ENCODE peak calls at places on chromosomes 4 and X, in ten cellular contexts. One of them, this sample, is unnamed.
A peak's percentile ranks its signal among the peaks of the same experiment; 100 is the strongest.

GRCh38 chrX:155880586-155881157 is 473 bp upstream of the VAMP7 start:
- DNase-seq in endothelial cell: no peak
- DNase-seq in HTR-8/SVneo: peak; percentile 21
- DNase-seq in IMR-90: no peak
- DNase-seq in fibroblast of the conjunctiva: no peak
- DNase-seq in GM04504: no peak
- DNase-seq in stimulated activated CD8-positive, alpha-beta memory T cell treated with anti-CD3 and anti-CD28 coated beads, Interleukin-12 subunit alpha, Interleukin-12 subunit beta, amount 100 ng/mL, for 4 hours: no peak
- DNase-seq in lower leg skin: no peak
- DNase-seq in AG08395: no peak
- DNase-seq in fibroblast of lung: peak; percentile 15
- DNase-seq in this sample: no peak

GRCh38 chr4:138798404-138798803 is 217.2 kb upstream of the NOCT start:
- DNase-seq in endothelial cell: no peak
- DNase-seq in HTR-8/SVneo: no peak
- DNase-seq in IMR-90: no peak
- DNase-seq in fibroblast of the conjunctiva: no peak
- DNase-seq in GM04504: no peak
- DNase-seq in stimulated activated CD8-positive, alpha-beta memory T cell treated with anti-CD3 and anti-CD28 coated beads, Interleukin-12 subunit alpha, Interleukin-12 subunit beta, amount 100 ng/mL, for 4 hours: no peak
- DNase-seq in lower leg skin: no peak
- DNase-seq in AG08395: no peak
- DNase-seq in fibroblast of lung: no peak
- DNase-seq in this sample: no peak

GRCh38 chrX:148593987-148594386 is 93.6 kb downstream of the AFF2 start:
- DNase-seq in endothelial cell: no peak
- DNase-seq in HTR-8/SVneo: no peak
- DNase-seq in IMR-90: no peak
- DNase-seq in fibroblast of the conjunctiva: no peak
- DNase-seq in GM04504: no peak
- DNase-seq in stimulated activated CD8-positive, alpha-beta memory T cell treated with anti-CD3 and anti-CD28 coated beads, Interleukin-12 subunit alpha, Interleukin-12 subunit beta, amount 100 ng/mL, for 4 hours: no peak
- DNase-seq in lower leg skin: no peak
- DNase-seq in AG08395: no peak
- DNase-seq in fibroblast of lung: no peak
- DNase-seq in this sample: no peak

GRCh38 chr4:7513731-7514130 is 79.0 kb upstream of the PSAPL1 start:
- DNase-seq in endothelial cell: no peak
- DNase-seq in HTR-8/SVneo: peak; percentile 65
- DNase-seq in IMR-90: peak; percentile 39
- DNase-seq in fibroblast of the conjunctiva: no peak
- DNase-seq in GM04504: peak; percentile 41
- DNase-seq in stimulated activated CD8-positive, alpha-beta memory T cell treated with anti-CD3 and anti-CD28 coated beads, Interleukin-12 subunit alpha, Interleukin-12 subunit beta, amount 100 ng/mL, for 4 hours: no peak
- DNase-seq in lower leg skin: no peak
- DNase-seq in AG08395: peak; percentile 87
- DNase-seq in fibroblast of lung: peak; percentile 82
- DNase-seq in this sample: no peak

GRCh38 chr4:7518871-7519637 is 84.3 kb upstream of the PSAPL1 start:
- DNase-seq in endothelial cell: no peak
- DNase-seq in HTR-8/SVneo: no peak
- DNase-seq in IMR-90: no peak
- DNase-seq in fibroblast of the conjunctiva: no peak
- DNase-seq in GM04504: no peak
- DNase-seq in stimulated activated CD8-positive, alpha-beta memory T cell treated with anti-CD3 and anti-CD28 coated beads, Interleukin-12 subunit alpha, Interleukin-12 subunit beta, amount 100 ng/mL, for 4 hours: no peak
- DNase-seq in lower leg skin: no peak
- DNase-seq in AG08395: no peak
- DNase-seq in fibroblast of lung: no peak
- DNase-seq in this sample: no peak

GRCh38 chrX:38891641-38892413 is 90.6 kb downstream of the MID1IP1 start:
- DNase-seq in endothelial cell: no peak
- DNase-seq in HTR-8/SVneo: no peak
- DNase-seq in IMR-90: peak; percentile 75
- DNase-seq in fibroblast of the conjunctiva: no peak
- DNase-seq in GM04504: no peak
- DNase-seq in stimulated activated CD8-positive, alpha-beta memory T cell treated with anti-CD3 and anti-CD28 coated beads, Interleukin-12 subunit alpha, Interleukin-12 subunit beta, amount 100 ng/mL, for 4 hours: no peak
- DNase-seq in lower leg skin: no peak
- DNase-seq in AG08395: no peak
- DNase-seq in fibroblast of lung: peak; percentile 51
- DNase-seq in this sample: no peak

GRCh38 chr4:41281038-41281634 is 24.4 kb downstream of the UCHL1 start:
- DNase-seq in endothelial cell: peak; percentile 67
- DNase-seq in HTR-8/SVneo: peak; percentile 94
- DNase-seq in IMR-90: peak; percentile 77
- DNase-seq in fibroblast of the conjunctiva: peak; percentile 72
- DNase-seq in GM04504: peak; percentile 59
- DNase-seq in stimulated activated CD8-positive, alpha-beta memory T cell treated with anti-CD3 and anti-CD28 coated beads, Interleukin-12 subunit alpha, Interleukin-12 subunit beta, amount 100 ng/mL, for 4 hours: no peak
- DNase-seq in lower leg skin: peak; percentile 65
- DNase-seq in AG08395: peak; percentile 90
- DNase-seq in fibroblast of lung: peak; percentile 59
- DNase-seq in this sample: no peak

GRCh38 chrX:5458300-5458699 is 770.4 kb downstream of the NLGN4X start:
- DNase-seq in endothelial cell: peak; percentile 3
- DNase-seq in HTR-8/SVneo: no peak
- DNase-seq in IMR-90: no peak
- DNase-seq in fibroblast of the conjunctiva: no peak
- DNase-seq in GM04504: no peak
- DNase-seq in stimulated activated CD8-positive, alpha-beta memory T cell treated with anti-CD3 and anti-CD28 coated beads, Interleukin-12 subunit alpha, Interleukin-12 subunit beta, amount 100 ng/mL, for 4 hours: no peak
- DNase-seq in lower leg skin: no peak
- DNase-seq in AG08395: no peak
- DNase-seq in fibroblast of lung: no peak
- DNase-seq in this sample: no peak

GRCh38 chrX:47190445-47191269 is 3.0 kb upstream of the UBA1 start:
- DNase-seq in endothelial cell: peak; percentile 78
- DNase-seq in HTR-8/SVneo: peak; percentile 85
- DNase-seq in IMR-90: peak; percentile 92
- DNase-seq in fibroblast of the conjunctiva: peak; percentile 86
- DNase-seq in GM04504: peak; percentile 78
- DNase-seq in stimulated activated CD8-positive, alpha-beta memory T cell treated with anti-CD3 and anti-CD28 coated beads, Interleukin-12 subunit alpha, Interleukin-12 subunit beta, amount 100 ng/mL, for 4 hours: peak; percentile 67
- DNase-seq in lower leg skin: peak; percentile 79
- DNase-seq in AG08395: peak; percentile 92
- DNase-seq in fibroblast of lung: peak; percentile 92
- DNase-seq in this sample: peak; percentile 84

GRCh38 chr4:112357453-112357852 is 60.3 kb downstream of the ALPK1 start:
- DNase-seq in endothelial cell: no peak
- DNase-seq in HTR-8/SVneo: no peak
- DNase-seq in IMR-90: no peak
- DNase-seq in fibroblast of the conjunctiva: no peak
- DNase-seq in GM04504: no peak
- DNase-seq in stimulated activated CD8-positive, alpha-beta memory T cell treated with anti-CD3 and anti-CD28 coated beads, Interleukin-12 subunit alpha, Interleukin-12 subunit beta, amount 100 ng/mL, for 4 hours: no peak
- DNase-seq in lower leg skin: no peak
- DNase-seq in AG08395: no peak
- DNase-seq in fibroblast of lung: no peak
- DNase-seq in this sample: no peak

GRCh38 chr4:143399113-143399949 is 62.7 kb downstream of the GAB1 start:
- DNase-seq in endothelial cell: no peak
- DNase-seq in HTR-8/SVneo: no peak
- DNase-seq in IMR-90: peak; percentile 21
- DNase-seq in fibroblast of the conjunctiva: no peak
- DNase-seq in GM04504: no peak
- DNase-seq in stimulated activated CD8-positive, alpha-beta memory T cell treated with anti-CD3 and anti-CD28 coated beads, Interleukin-12 subunit alpha, Interleukin-12 subunit beta, amount 100 ng/mL, for 4 hours: no peak
- DNase-seq in lower leg skin: no peak
- DNase-seq in AG08395: no peak
- DNase-seq in fibroblast of lung: no peak
- DNase-seq in this sample: no peak

GRCh38 chrX:115268421-115268820 is 21.1 kb upstream of the LUZP4 start:
- DNase-seq in endothelial cell: no peak
- DNase-seq in HTR-8/SVneo: no peak
- DNase-seq in IMR-90: peak; percentile 1
- DNase-seq in fibroblast of the conjunctiva: no peak
- DNase-seq in GM04504: no peak
- DNase-seq in stimulated activated CD8-positive, alpha-beta memory T cell treated with anti-CD3 and anti-CD28 coated beads, Interleukin-12 subunit alpha, Interleukin-12 subunit beta, amount 100 ng/mL, for 4 hours: no peak
- DNase-seq in lower leg skin: no peak
- DNase-seq in AG08395: no peak
- DNase-seq in fibroblast of lung: no peak
- DNase-seq in this sample: no peak